ENCODE peak calls at places on chromosomes 5 and 9, in seven cellular contexts. S is fibroblast of pulmonary artery; F is Daoy; B is Ammon's horn; D is Right ventricle myocardium superior; V is lung microvascular endothelial cell; H is activated CD8-positive, alpha-beta T cell treated with anti-CD3 and anti-CD28 coated beads, Interleukin-2, amount 10 ng/mL, durations not matched to agents 7 days and 5 days. Y is an unnamed sample.

GRCh38 chr9:125763373-125763772 is 16.2 kb downstream of the PBX3 start:
- DNase-seq in F (peak; percentile 46), H (no peak), B (no peak), D (no peak), S (peak; percentile 65), V (peak; percentile 56), Y (no peak)

GRCh38 chr5:98775962-98776687 is 2.7 kb downstream of the RGMB start:
- DNase-seq in F (peak; percentile 51), D (no peak), B (no peak), H (no peak), V (no peak), S (peak; percentile 81), Y (peak; percentile 38)

GRCh38 chr9:125428515-125429467 is 167.2 kb downstream of the GAPVD1 start:
- DNase-seq in F (no peak), B (no peak), V (no peak), S (no peak), H (no peak), D (peak; percentile 32), Y (no peak)

GRCh38 chr5:39986614-39987013 is 561.8 kb upstream of the DAB2 start:
- DNase-seq in V (peak; percentile 8), H (no peak), B (no peak), S (no peak), F (no peak), D (no peak), Y (no peak)

GRCh38 chr9:37464426-37465248 is 613 bp downstream of the ZBTB5 start:
- DNase-seq in B (peak; percentile 74), H (peak; percentile 91), D (peak; percentile 83), V (peak; percentile 87), F (peak; percentile 82), S (peak; percentile 73), Y (peak; percentile 76)

GRCh38 chr5:141771562-141771961 is 89.5 kb upstream of the ARAP3 start:
- DNase-seq in S (no peak), H (no peak), V (no peak), B (no peak), D (peak; percentile 54), F (no peak), Y (no peak)

GRCh38 chr5:58022055-58022454 is 437.8 kb downstream of the PLK2 start:
- DNase-seq in D (no peak), F (no peak), B (no peak), H (no peak), S (peak; percentile 36), V (no peak), Y (no peak)

GRCh38 chr5:9170026-9170425 is 375.8 kb downstream of the SEMA5A start:
- DNase-seq in F (no peak), H (no peak), S (no peak), D (no peak), B (no peak), V (no peak), Y (no peak)

GRCh38 chr9:27344776-27345175 is 47.8 kb upstream of the EQTN start:
- DNase-seq in H (no peak), F (no peak), S (no peak), V (no peak), D (no peak), B (peak; percentile 74), Y (no peak)

GRCh38 chr9:127586537-127586936 is 25.5 kb upstream of the STXBP1 start:
- DNase-seq in F (peak; percentile 84), B (peak; percentile 85), D (peak; percentile 82), V (peak; percentile 88), S (peak; percentile 86), H (peak; percentile 75), Y (peak; percentile 83)

GRCh38 chr5:127585661-127586060 is 63.2 kb upstream of the CTXN3 start:
- DNase-seq in H (no peak), B (no peak), S (no peak), D (no peak), F (no peak), V (no peak), Y (no peak)

GRCh38 chr9:114364123-114364522 is 23.7 kb downstream of the AKNA start:
- DNase-seq in B (no peak), F (peak; percentile 82), D (no peak), S (peak; percentile 87), V (no peak), H (no peak), Y (no peak)

GRCh38 chr9:110669439-110669838 is 848 bp downstream of the MUSK start:
- DNase-seq in F (no peak), S (peak; percentile 64), V (no peak), H (no peak), D (no peak), B (no peak), Y (no peak)

GRCh38 chr9:87381050-87381711 is 116.5 kb upstream of the DAPK1 start:
- DNase-seq in D (no peak), S (peak; percentile 88), H (no peak), F (no peak), B (no peak), V (no peak), Y (no peak)